ENCODE peak calls at places on chromosomes 2 and 18, in five cellular contexts. N is DMS 273 treated with DMSO at 0.1 percent for 48 hours, O is EH, F is mesendoderm, L is kidney. H is an unnamed sample.

GRCh38 chr18:8011906-8012305 is 444.8 kb downstream of the PTPRM start:
- DNase-seq in N (no peak), O (no peak), F (peak), L (no peak), H (no peak)

GRCh38 chr2:2647156-2647555 is 316.1 kb upstream of the MYT1L start:
- DNase-seq in N (no peak), O (no peak), F (no peak), L (no peak), H (no peak)

GRCh38 chr2:42249887-42250286 is 80.7 kb downstream of the EML4 start:
- DNase-seq in N (peak), O (no peak), F (peak), L (no peak), H (peak)

GRCh38 chr2:46273225-46273863 is 23.9 kb upstream of the EPAS1 start:
- DNase-seq in N (no peak), O (no peak), F (no peak), L (no peak), H (no peak)

GRCh38 chr2:133526468-133526769 is 41.8 kb downstream of the NCKAP5 start:
- DNase-seq in N (no peak), O (no peak), F (no peak), L (no peak), H (no peak)

GRCh38 chr2:1788478-1788959 is 44.2 kb upstream of the PXDN start:
- DNase-seq in N (no peak), O (no peak), F (no peak), L (peak), H (no peak)

GRCh38 chr2:239015769-239016675 is 168.1 kb downstream of the TWIST2 start:
- DNase-seq in N (no peak), O (no peak), F (no peak), L (peak), H (no peak)

GRCh38 chr2:207765541-207765940 is 4.2 kb downstream of the FZD5 start:
- DNase-seq in N (no peak), O (no peak), F (peak), L (no peak), H (no peak)

GRCh38 chr18:9766076-9766481 is 58.0 kb downstream of the RAB31 start:
- DNase-seq in N (peak), O (no peak), F (no peak), L (peak), H (no peak)

GRCh38 chr2:49332415-49332814 is 178.1 kb upstream of the FSHR start:
- DNase-seq in N (no peak), O (peak), F (no peak), L (no peak), H (no peak)